ENCODE peak calls at places on chromosomes 11 and 22, in seven cellular contexts. Q is fibroblast of lung; U is breast epithelium; H is effector memory CD4-positive, alpha-beta T cell; G is sigmoid colon; Z is adrenal gland; C is aorta. A is an unnamed sample.
A peak's percentile ranks its signal among the peaks of the same experiment; 100 is the strongest.

GRCh38 chr11:128985880-128986279 is 43.2 kb upstream of the TP53AIP1 start:
- DNase-seq in Q (no peak), U (no peak), H (no peak), G (no peak), Z (no peak), C (no peak), A (no peak)

GRCh38 chr11:1083621-1084551 is 9.2 kb downstream of the MUC2 start:
- DNase-seq in Q (no peak), U (peak; percentile 51), H (no peak), G (peak; percentile 58), Z (no peak), C (peak; percentile 76), A (no peak)

GRCh38 chr11:64879226-64879900 is 942 bp upstream of the EHD1 start:
- DNase-seq in Q (no peak), U (no peak), H (no peak), G (no peak), Z (no peak), C (no peak), A (no peak)

GRCh38 chr22:49667236-49667635 is 160.4 kb downstream of the BRD1 start:
- DNase-seq in Q (no peak), U (peak; percentile 46), H (no peak), G (peak; percentile 67), Z (peak; percentile 64), C (no peak), A (no peak)

GRCh38 chr11:118845369-118845768 is 38.3 kb upstream of the CXCR5 start:
- DNase-seq in Q (peak; percentile 33), U (no peak), H (no peak), G (no peak), Z (no peak), C (no peak), A (peak; percentile 50)

GRCh38 chr11:89625171-89625570 is 84.9 kb upstream of the TRIM77 start:
- DNase-seq in Q (no peak), U (no peak), H (no peak), G (no peak), Z (no peak), C (no peak), A (no peak)

GRCh38 chr22:49601614-49602321 is 225.9 kb downstream of the BRD1 start:
- DNase-seq in Q (no peak), U (no peak), H (no peak), G (peak; percentile 54), Z (no peak), C (peak; percentile 59), A (no peak)

GRCh38 chr11:72321381-72321996 is 77.5 kb upstream of the PHOX2A start:
- DNase-seq in Q (peak; percentile 71), U (no peak), H (no peak), G (no peak), Z (peak; percentile 70), C (no peak), A (peak; percentile 22)

GRCh38 chr11:9273430-9274336 is 8.5 kb upstream of the DENND5A start:
- DNase-seq in Q (peak; percentile 43), U (no peak), H (no peak), G (no peak), Z (peak; percentile 49), C (peak; percentile 56), A (no peak)

GRCh38 chr11:16911658-16912057 is 102.6 kb downstream of the PLEKHA7 start:
- DNase-seq in Q (no peak), U (no peak), H (no peak), G (no peak), Z (no peak), C (no peak), A (no peak)

GRCh38 chr11:103953797-103954495 is 82.5 kb upstream of the DDI1 start:
- DNase-seq in Q (no peak), U (no peak), H (no peak), G (no peak), Z (no peak), C (no peak), A (no peak)

GRCh38 chr11:47388697-47389576 is 10.6 kb upstream of the SPI1 start:
- DNase-seq in Q (no peak), U (no peak), H (no peak), G (no peak), Z (no peak), C (no peak), A (no peak)

GRCh38 chr22:27135582-27135981 is 478.2 kb downstream of the MIAT start:
- DNase-seq in Q (peak; percentile 94), U (no peak), H (no peak), G (no peak), Z (no peak), C (no peak), A (peak; percentile 52)

GRCh38 chr11:3810951-3811350 is 2.6 kb downstream of the PGAP2 start:
- DNase-seq in Q (no peak), U (no peak), H (no peak), G (no peak), Z (no peak), C (no peak), A (no peak)

GRCh38 chr22:44164031-44164430 is 16.7 kb upstream of the PARVG start:
- DNase-seq in Q (no peak), U (no peak), H (no peak), G (no peak), Z (no peak), C (no peak), A (no peak)

GRCh38 chr22:27194096-27194748 is 536.8 kb downstream of the MIAT start:
- DNase-seq in Q (no peak), U (no peak), H (no peak), G (no peak), Z (no peak), C (no peak), A (no peak)

GRCh38 chr11:125262194-125262824 is 97.8 kb downstream of the PKNOX2 start:
- DNase-seq in Q (peak; percentile 35), U (no peak), H (no peak), G (no peak), Z (no peak), C (no peak), A (no peak)

GRCh38 chr22:17629167-17629489 is 579 bp upstream of the ATP6V1E1 start:
- DNase-seq in Q (peak; percentile 1), U (no peak), H (no peak), G (no peak), Z (no peak), C (no peak), A (no peak)

GRCh38 chr22:17627961-17628303 is 617 bp downstream of the ATP6V1E1 start:
- DNase-seq in Q (no peak), U (no peak), H (no peak), G (no peak), Z (no peak), C (no peak), A (peak; percentile 13)

GRCh38 chr22:17628304-17629166 is at the start of gene ATP6V1E1:
- DNase-seq in Q (peak; percentile 96), U (peak; percentile 96), H (peak; percentile 89), G (peak; percentile 99), Z (peak; percentile 99), C (peak; percentile 98), A (peak; percentile 95)

GRCh38 chr22:17631076-17631565 is 2.6 kb upstream of the ATP6V1E1 start:
- DNase-seq in Q (no peak), U (no peak), H (no peak), G (no peak), Z (no peak), C (no peak), A (no peak)

DNA sequence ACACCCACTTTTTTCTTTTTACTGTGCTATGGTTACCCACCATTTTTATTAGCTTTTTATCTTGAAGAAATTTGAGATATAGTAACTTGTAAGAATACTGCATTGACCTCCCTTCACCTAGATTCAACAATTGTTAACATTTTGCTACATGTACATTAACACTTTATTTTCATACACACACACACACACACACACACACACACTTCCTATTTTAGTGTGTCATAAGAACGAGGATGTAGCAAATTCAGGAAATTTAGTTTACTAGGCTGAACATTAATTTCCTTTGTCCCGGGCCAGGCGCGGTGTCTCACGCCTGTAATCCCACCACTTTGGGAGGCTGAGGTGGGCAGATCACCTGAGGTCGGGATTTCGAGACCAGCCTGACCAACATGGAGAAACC is 1.1 kb upstream of the ATP6V1E1 start:
- DNase-seq in Q (no peak), U (no peak), H (no peak), G (no peak), Z (no peak), C (no peak), A (no peak)
- H3K4me3 ChIP-seq in Q (no peak overlapping the region), U (no peak overlapping the region), H (no peak overlapping the region), G (no peak overlapping the region), Z (no peak overlapping the region), C (no peak overlapping the region), A (peak overlapping the region; percentile 100)

DNA sequence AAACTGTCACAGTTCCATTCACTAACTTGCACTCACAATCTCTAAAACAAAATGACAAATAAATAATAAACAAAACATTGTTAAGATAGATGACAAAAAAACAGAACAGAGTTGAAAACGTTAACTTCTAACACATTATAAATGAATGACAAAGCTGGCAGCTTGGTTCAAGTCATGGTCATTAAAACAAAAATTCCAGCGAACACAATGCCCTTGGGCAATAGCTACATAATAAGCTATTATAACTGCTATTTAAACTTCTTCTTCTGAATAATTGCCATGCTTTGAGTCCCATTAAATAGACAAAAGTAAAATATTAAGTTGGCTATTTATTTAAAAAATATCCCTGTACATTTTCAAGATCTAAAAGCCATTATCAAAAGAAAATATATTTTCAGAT is 54.7 kb downstream of the PICALM start:
- DNase-seq in Q (no peak), U (no peak), H (no peak), G (no peak), Z (no peak), C (no peak), A (no peak)
- H3K36me3 ChIP-seq in Q (peaks cover 10% of the 10 kb centered on the region), U (peaks cover 4% of the 10 kb centered on the region), H (peaks cover 47% of the 10 kb centered on the region), G (no peaks in the 10 kb centered on the region), Z (peaks cover 6% of the 10 kb centered on the region), C (no peaks in the 10 kb centered on the region), A (peaks cover 61% of the 10 kb centered on the region)

GRCh38 chr11:50412832-50413231 is 380.2 kb downstream of the OR4C45 start:
- DNase-seq in Q (no peak), U (no peak), H (no peak), G (no peak), Z (no peak), C (peak; percentile 42), A (no peak)
- H3K9me3 ChIP-seq in Q (no peaks in the 10 kb centered on the region), U (peaks cover 12% of the 10 kb centered on the region), H (peaks cover 4% of the 10 kb centered on the region), G (no peaks in the 10 kb centered on the region), Z (no peaks in the 10 kb centered on the region), C (no peaks in the 10 kb centered on the region), A (peaks cover 2% of the 10 kb centered on the region)

GRCh38 chr11:57771365-57771764 is 9.8 kb downstream of the CTNND1 start:
- DNase-seq in Q (no peak), U (no peak), H (no peak), G (no peak), Z (no peak), C (no peak), A (no peak)

GRCh38 chr11:57775474-57775873 is 13.9 kb downstream of the CTNND1 start:
- DNase-seq in Q (no peak), U (no peak), H (no peak), G (no peak), Z (no peak), C (no peak), A (peak; percentile 36)

GRCh38 chr11:57773026-57773598 is 11.5 kb downstream of the CTNND1 start:
- DNase-seq in Q (no peak), U (no peak), H (no peak), G (no peak), Z (no peak), C (no peak), A (no peak)

GRCh38 chr11:57770793-57771192 is 9.2 kb downstream of the CTNND1 start:
- DNase-seq in Q (no peak), U (no peak), H (no peak), G (no peak), Z (no peak), C (no peak), A (no peak)

DNA sequence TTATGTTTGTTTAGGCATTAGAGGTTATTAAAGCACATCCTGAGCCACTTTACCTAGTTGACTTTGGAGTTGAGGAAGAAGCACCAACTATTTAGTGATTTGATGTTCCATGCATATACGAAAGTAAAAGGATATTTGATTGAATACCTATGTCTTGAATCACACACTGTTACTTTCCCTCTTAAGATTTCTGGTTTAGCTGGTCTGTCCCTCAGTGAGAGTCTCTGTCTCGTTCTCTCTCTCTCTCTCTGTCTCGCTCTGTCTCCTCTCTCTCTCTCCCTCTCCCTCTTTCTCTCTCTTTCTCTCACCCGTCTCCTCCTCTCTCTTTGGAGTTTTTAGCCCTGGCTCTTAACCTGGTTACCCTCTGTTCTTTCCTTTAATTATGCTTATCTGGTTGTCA is 11.0 kb downstream of the CTNND1 start:
- DNase-seq in Q (peak; percentile 64), U (no peak), H (no peak), G (no peak), Z (no peak), C (no peak), A (no peak)
- H3K4me3 ChIP-seq in Q (no peak overlapping the region), U (no peak overlapping the region), H (no peak overlapping the region), G (no peak overlapping the region), Z (no peak overlapping the region), C (no peak overlapping the region), A (no peak overlapping the region)

A was measured in MG63.